ENCODE peak calls at places on chromosomes 13 and 19, in four cellular contexts. One of them, this sample, is unnamed.

GRCh38 chr19:55681131-55682087 is 6.4 kb downstream of the EPN1 start:
- DNase-seq in hippocampal formation: no peak
- DNase-seq in T-helper 2 cell: no peak
- DNase-seq in GM23338: no peak
- DNase-seq in this sample: no peak

GRCh38 chr19:8600816-8601215 is 9.7 kb downstream of the ADAMTS10 start:
- DNase-seq in GM23338: no peak
- DNase-seq in hippocampal formation: no peak
- DNase-seq in T-helper 2 cell: no peak
- DNase-seq in this sample: no peak

GRCh38 chr19:43464089-43464775 is 1.2 kb downstream of the LYPD3 start:
- DNase-seq in GM23338: no peak
- DNase-seq in T-helper 2 cell: peak
- DNase-seq in hippocampal formation: peak
- DNase-seq in this sample: no peak

GRCh38 chr19:33375760-33376159 is 2.3 kb downstream of the CEBPG start:
- DNase-seq in GM23338: no peak
- DNase-seq in T-helper 2 cell: no peak
- DNase-seq in hippocampal formation: no peak
- DNase-seq in this sample: no peak

GRCh38 chr19:13212759-13213330 is 62.6 kb downstream of the IER2 start:
- DNase-seq in T-helper 2 cell: peak
- DNase-seq in hippocampal formation: no peak
- DNase-seq in GM23338: peak
- DNase-seq in this sample: no peak

GRCh38 chr19:18848860-18849661 is 17.3 kb downstream of the UPF1 start:
- DNase-seq in GM23338: no peak
- DNase-seq in T-helper 2 cell: no peak
- DNase-seq in hippocampal formation: peak
- DNase-seq in this sample: peak

GRCh38 chr19:8120636-8121480 is 28.5 kb downstream of the FBN3 start:
- DNase-seq in T-helper 2 cell: no peak
- DNase-seq in GM23338: peak
- DNase-seq in hippocampal formation: no peak
- DNase-seq in this sample: no peak

GRCh38 chr13:112071902-112072530 is 5.1 kb downstream of the SOX1 start:
- DNase-seq in hippocampal formation: no peak
- DNase-seq in GM23338: peak
- DNase-seq in T-helper 2 cell: no peak
- DNase-seq in this sample: no peak

GRCh38 chr13:97274782-97275252 is 52.7 kb downstream of the MBNL2 start:
- DNase-seq in GM23338: no peak
- DNase-seq in T-helper 2 cell: no peak
- DNase-seq in hippocampal formation: no peak
- DNase-seq in this sample: no peak

GRCh38 chr19:48290341-48290922 is 20.6 kb downstream of the ZNF114 start:
- DNase-seq in hippocampal formation: no peak
- DNase-seq in T-helper 2 cell: no peak
- DNase-seq in GM23338: peak
- DNase-seq in this sample: no peak

GRCh38 chr13:95128045-95128643 is 173.1 kb downstream of the ABCC4 start:
- DNase-seq in GM23338: no peak
- DNase-seq in T-helper 2 cell: no peak
- DNase-seq in hippocampal formation: no peak
- DNase-seq in this sample: no peak

GRCh38 chr19:16076958-16077611 is 790 bp downstream of the TPM4 start:
- DNase-seq in hippocampal formation: peak
- DNase-seq in T-helper 2 cell: no peak
- DNase-seq in GM23338: peak
- DNase-seq in this sample: no peak

GRCh38 chr13:65834897-65835296 is 1395.2 kb downstream of the PCDH9 start:
- DNase-seq in hippocampal formation: no peak
- DNase-seq in T-helper 2 cell: no peak
- DNase-seq in GM23338: no peak
- DNase-seq in this sample: no peak

GRCh38 chr13:20064128-20064527 is 96.7 kb downstream of the GJA3 start:
- DNase-seq in GM23338: no peak
- DNase-seq in hippocampal formation: no peak
- DNase-seq in T-helper 2 cell: no peak
- DNase-seq in this sample: no peak

GRCh38 chr19:4970558-4971423 is 1.9 kb downstream of the KDM4B start:
- DNase-seq in T-helper 2 cell: no peak
- DNase-seq in hippocampal formation: no peak
- DNase-seq in GM23338: peak
- DNase-seq in this sample: no peak

GRCh38 chr19:7658219-7658686 is 10.6 kb upstream of the RETN start:
- DNase-seq in GM23338: peak
- DNase-seq in T-helper 2 cell: no peak
- DNase-seq in hippocampal formation: no peak
- DNase-seq in this sample: no peak

GRCh38 chr19:18433735-18434398 is 4.1 kb downstream of the ISYNA1 start:
- DNase-seq in hippocampal formation: no peak
- DNase-seq in T-helper 2 cell: no peak
- DNase-seq in GM23338: peak
- DNase-seq in this sample: no peak

GRCh38 chr13:48078251-48078656 is 16.6 kb downstream of the MED4 start:
- DNase-seq in GM23338: peak
- DNase-seq in hippocampal formation: no peak
- DNase-seq in T-helper 2 cell: no peak
- DNase-seq in this sample: no peak

GRCh38 chr19:48283908-48284307 is 14.0 kb downstream of the ZNF114 start:
- DNase-seq in GM23338: no peak
- DNase-seq in T-helper 2 cell: no peak
- DNase-seq in hippocampal formation: no peak
- DNase-seq in this sample: no peak

GRCh38 chr19:29764322-29764721 is 47.5 kb upstream of the CCNE1 start:
- DNase-seq in GM23338: no peak
- DNase-seq in T-helper 2 cell: no peak
- DNase-seq in hippocampal formation: no peak
- DNase-seq in this sample: no peak

GRCh38 chr19:18273566-18274302 is 518 bp downstream of the IQCN start:
- DNase-seq in GM23338: no peak
- DNase-seq in T-helper 2 cell: no peak
- DNase-seq in hippocampal formation: no peak
- DNase-seq in this sample: no peak

GRCh38 chr13:42925626-42926025 is 66.4 kb downstream of the EPSTI1 start:
- DNase-seq in hippocampal formation: no peak
- DNase-seq in T-helper 2 cell: no peak
- DNase-seq in GM23338: no peak
- DNase-seq in this sample: no peak

GRCh38 chr19:7971553-7972520 is 28.4 kb upstream of the TIMM44 start:
- DNase-seq in T-helper 2 cell: no peak
- DNase-seq in hippocampal formation: no peak
- DNase-seq in GM23338: no peak
- DNase-seq in this sample: no peak

GRCh38 chr19:41753159-41753558 is 2.2 kb upstream of the CEACAM6 start:
- DNase-seq in GM23338: peak
- DNase-seq in hippocampal formation: no peak
- DNase-seq in T-helper 2 cell: peak
- DNase-seq in this sample: no peak

GRCh38 chr13:44386932-44387556 is 13.4 kb downstream of the SERP2 start:
- DNase-seq in GM23338: no peak
- DNase-seq in hippocampal formation: no peak
- DNase-seq in T-helper 2 cell: no peak
- DNase-seq in this sample: no peak

GRCh38 chr13:74406439-74406838 is 272.2 kb upstream of the KLF12 start:
- DNase-seq in GM23338: no peak
- DNase-seq in T-helper 2 cell: no peak
- DNase-seq in hippocampal formation: no peak
- DNase-seq in this sample: no peak

GRCh38 chr13:84430015-84430414 is 547.7 kb upstream of the SLITRK1 start:
- DNase-seq in GM23338: no peak
- DNase-seq in T-helper 2 cell: no peak
- DNase-seq in hippocampal formation: no peak
- DNase-seq in this sample: no peak

GRCh38 chr19:2483084-2483483 is 7.2 kb downstream of the GADD45B start:
- DNase-seq in hippocampal formation: no peak
- DNase-seq in T-helper 2 cell: no peak
- DNase-seq in GM23338: no peak
- DNase-seq in this sample: no peak

GRCh38 chr13:71864981-71865857 is 1.8 kb downstream of the DACH1 start:
- DNase-seq in GM23338: peak
- DNase-seq in T-helper 2 cell: no peak
- DNase-seq in hippocampal formation: no peak
- DNase-seq in this sample: no peak

GRCh38 chr13:33087790-33088189 is 71.6 kb downstream of the KL start:
- DNase-seq in hippocampal formation: no peak
- DNase-seq in T-helper 2 cell: no peak
- DNase-seq in GM23338: no peak
- DNase-seq in this sample: no peak

GRCh38 chr19:53853707-53854106 is 14.0 kb upstream of the MYADM start:
- DNase-seq in GM23338: no peak
- DNase-seq in hippocampal formation: no peak
- DNase-seq in T-helper 2 cell: no peak
- DNase-seq in this sample: no peak

GRCh38 chr19:8370176-8371010 is 6.4 kb downstream of the ANGPTL4 start:
- DNase-seq in T-helper 2 cell: no peak
- DNase-seq in hippocampal formation: no peak
- DNase-seq in GM23338: no peak
- DNase-seq in this sample: no peak

GRCh38 chr19:30253581-30253996 is 118.6 kb upstream of the ZNF536 start:
- DNase-seq in GM23338: no peak
- DNase-seq in hippocampal formation: no peak
- DNase-seq in T-helper 2 cell: no peak
- DNase-seq in this sample: no peak

GRCh38 chr13:91722267-91722884 is 324.0 kb downstream of the GPC5 start:
- DNase-seq in hippocampal formation: no peak
- DNase-seq in GM23338: peak
- DNase-seq in T-helper 2 cell: no peak
- DNase-seq in this sample: peak